ENCODE peak calls at places on chromosomes 12 and 14, in eight cellular contexts. P is AG10803; F is neuronal stem cell; C is transverse colon; A is GOT3; R is activated naive CD4-positive, alpha-beta T cell; Y is left cardiac atrium; L is amygdala. T is an unnamed sample.

GRCh38 chr14:69268763-69269162 is 8.8 kb downstream of the GALNT16 start:
- DNase-seq in R (no peak), L (no peak), C (no peak), A (no peak), Y (no peak), F (no peak), P (peak), T (no peak)

GRCh38 chr14:104887623-104888488 is 22.8 kb downstream of the CEP170B start:
- DNase-seq in A (no peak), C (no peak), P (no peak), Y (no peak), L (no peak), R (no peak), F (no peak), T (no peak)

GRCh38 chr14:76710093-76711010 is 50.9 kb upstream of the VASH1 start:
- DNase-seq in F (peak), R (no peak), C (no peak), P (peak), Y (no peak), L (peak), A (no peak), T (no peak)

GRCh38 chr12:126095748-126096510 is 1030.7 kb downstream of the AACS start:
- DNase-seq in Y (no peak), A (no peak), R (no peak), L (no peak), F (no peak), C (no peak), P (no peak), T (no peak)

GRCh38 chr12:70756118-70756517 is 118.9 kb upstream of the PTPRB start:
- DNase-seq in F (no peak), C (no peak), A (no peak), Y (no peak), R (no peak), L (no peak), P (peak), T (no peak)

GRCh38 chr12:13784504-13784903 is 196.9 kb downstream of the GRIN2B start:
- DNase-seq in C (no peak), A (no peak), Y (peak), F (no peak), L (no peak), P (peak), R (no peak), T (no peak)

GRCh38 chr12:93581370-93581769 is 8.9 kb downstream of the SOCS2 start:
- DNase-seq in R (no peak), Y (no peak), P (no peak), C (no peak), F (no peak), L (no peak), A (no peak), T (no peak)

GRCh38 chr12:22729431-22729830 is 104.5 kb downstream of the ETNK1 start:
- DNase-seq in F (no peak), L (no peak), R (no peak), C (no peak), A (no peak), P (no peak), Y (no peak), T (no peak)

GRCh38 chr14:55518391-55518790 is 61.6 kb upstream of the KTN1 start:
- DNase-seq in P (no peak), R (no peak), Y (no peak), L (no peak), F (no peak), C (no peak), A (no peak), T (no peak)

GRCh38 chr12:91180162-91180561 is 2.5 kb downstream of the DCN start:
- DNase-seq in R (no peak), P (no peak), A (no peak), F (no peak), C (no peak), L (no peak), Y (no peak), T (no peak)